ENCODE peak calls at places on chromosomes 7 and 10, in seven cellular contexts. One of them, this sample, is unnamed.

GRCh38 chr10:5888843-5889623 is 660 bp downstream of the ANKRD16 start:
- DNase-seq in A172: peak; percentile 35
- DNase-seq in RPMI7951: peak; percentile 24
- DNase-seq in spleen: peak; percentile 91
- DNase-seq in memory B cell: peak; percentile 51
- DNase-seq in neuronal stem cell: peak; percentile 61
- DNase-seq in SHP77 treated with DMSO at 0.1 percent for 48 hours: peak; percentile 4
- DNase-seq in this sample: no peak

GRCh38 chr10:71797533-71798307 is 24.4 kb upstream of the VSIR start:
- DNase-seq in A172: no peak
- DNase-seq in RPMI7951: no peak
- DNase-seq in spleen: no peak
- DNase-seq in memory B cell: no peak
- DNase-seq in neuronal stem cell: no peak
- DNase-seq in SHP77 treated with DMSO at 0.1 percent for 48 hours: no peak
- DNase-seq in this sample: no peak

GRCh38 chr10:119308089-119308488 is 100.7 kb downstream of the GRK5 start:
- DNase-seq in A172: no peak
- DNase-seq in RPMI7951: no peak
- DNase-seq in spleen: no peak
- DNase-seq in memory B cell: no peak
- DNase-seq in neuronal stem cell: no peak
- DNase-seq in SHP77 treated with DMSO at 0.1 percent for 48 hours: no peak
- DNase-seq in this sample: no peak

GRCh38 chr10:75015440-75015839 is 96.0 kb upstream of the SAMD8 start:
- DNase-seq in A172: no peak
- DNase-seq in RPMI7951: no peak
- DNase-seq in spleen: no peak
- DNase-seq in memory B cell: no peak
- DNase-seq in neuronal stem cell: no peak
- DNase-seq in SHP77 treated with DMSO at 0.1 percent for 48 hours: no peak
- DNase-seq in this sample: no peak

GRCh38 chr7:139321071-139321745 is 19.9 kb upstream of the FMC1 start:
- DNase-seq in A172: no peak
- DNase-seq in RPMI7951: peak; percentile 47
- DNase-seq in spleen: no peak
- DNase-seq in memory B cell: no peak
- DNase-seq in neuronal stem cell: no peak
- DNase-seq in SHP77 treated with DMSO at 0.1 percent for 48 hours: no peak
- DNase-seq in this sample: no peak

GRCh38 chr7:133912916-133913697 is 214.0 kb upstream of the LRGUK start:
- DNase-seq in A172: peak; percentile 61
- DNase-seq in RPMI7951: peak; percentile 37
- DNase-seq in spleen: no peak
- DNase-seq in memory B cell: no peak
- DNase-seq in neuronal stem cell: no peak
- DNase-seq in SHP77 treated with DMSO at 0.1 percent for 48 hours: no peak
- DNase-seq in this sample: no peak

GRCh38 chr7:13910805-13911551 is 78.5 kb downstream of the ETV1 start:
- DNase-seq in A172: no peak
- DNase-seq in RPMI7951: peak; percentile 35
- DNase-seq in spleen: no peak
- DNase-seq in memory B cell: no peak
- DNase-seq in neuronal stem cell: no peak
- DNase-seq in SHP77 treated with DMSO at 0.1 percent for 48 hours: no peak
- DNase-seq in this sample: no peak

GRCh38 chr10:24415455-24416169 is 206.7 kb downstream of the KIAA1217 start:
- DNase-seq in A172: no peak
- DNase-seq in RPMI7951: peak; percentile 61
- DNase-seq in spleen: peak; percentile 72
- DNase-seq in memory B cell: no peak
- DNase-seq in neuronal stem cell: no peak
- DNase-seq in SHP77 treated with DMSO at 0.1 percent for 48 hours: no peak
- DNase-seq in this sample: no peak

GRCh38 chr10:666237-667012 is 23.0 kb downstream of the DIP2C start:
- DNase-seq in A172: no peak
- DNase-seq in RPMI7951: no peak
- DNase-seq in spleen: no peak
- DNase-seq in memory B cell: no peak
- DNase-seq in neuronal stem cell: no peak
- DNase-seq in SHP77 treated with DMSO at 0.1 percent for 48 hours: no peak
- DNase-seq in this sample: no peak

GRCh38 chr7:133529861-133530260 is 277.0 kb downstream of the EXOC4 start:
- DNase-seq in A172: no peak
- DNase-seq in RPMI7951: no peak
- DNase-seq in spleen: no peak
- DNase-seq in memory B cell: no peak
- DNase-seq in neuronal stem cell: no peak
- DNase-seq in SHP77 treated with DMSO at 0.1 percent for 48 hours: peak; percentile 59
- DNase-seq in this sample: no peak

GRCh38 chr7:105734233-105734632 is 142.2 kb downstream of the ATXN7L1 start:
- DNase-seq in A172: no peak
- DNase-seq in RPMI7951: no peak
- DNase-seq in spleen: no peak
- DNase-seq in memory B cell: no peak
- DNase-seq in neuronal stem cell: no peak
- DNase-seq in SHP77 treated with DMSO at 0.1 percent for 48 hours: no peak
- DNase-seq in this sample: no peak

GRCh38 chr7:158919686-158920085 is 63.3 kb downstream of the DYNC2I1 start:
- DNase-seq in A172: no peak
- DNase-seq in RPMI7951: no peak
- DNase-seq in spleen: no peak
- DNase-seq in memory B cell: no peak
- DNase-seq in neuronal stem cell: no peak
- DNase-seq in SHP77 treated with DMSO at 0.1 percent for 48 hours: no peak
- DNase-seq in this sample: no peak

GRCh38 chr10:102420443-102420809 is 210 bp upstream of the FBXL15 start:
- DNase-seq in A172: no peak
- DNase-seq in RPMI7951: no peak
- DNase-seq in spleen: no peak
- DNase-seq in memory B cell: no peak
- DNase-seq in neuronal stem cell: no peak
- DNase-seq in SHP77 treated with DMSO at 0.1 percent for 48 hours: no peak
- DNase-seq in this sample: peak; percentile 56

GRCh38 chr10:132763545-132763944 is 22.4 kb downstream of the NKX6-2 start:
- DNase-seq in A172: no peak
- DNase-seq in RPMI7951: no peak
- DNase-seq in spleen: no peak
- DNase-seq in memory B cell: no peak
- DNase-seq in neuronal stem cell: no peak
- DNase-seq in SHP77 treated with DMSO at 0.1 percent for 48 hours: no peak
- DNase-seq in this sample: no peak